ENCODE peak calls at places on chromosomes 1 and 21, in seven cellular contexts. M, P, Z, L, D, R and J are unnamed samples.

GRCh38 chr1:152783095-152783494 is 3.0 kb upstream of the LCE1E start:
- DNase-seq in Z (no peak), M (no peak), P (no peak), L (no peak), R (no peak), D (no peak), J (no peak)

GRCh38 chr1:30656171-30656940 is 67.0 kb downstream of the MATN1 start:
- DNase-seq in P (no peak), Z (no peak), D (no peak), R (no peak), L (no peak), M (no peak), J (no peak)

GRCh38 chr1:65063025-65063424 is 85.0 kb upstream of the AK4 start:
- DNase-seq in M (no peak), P (no peak), D (no peak), Z (no peak), R (no peak), L (no peak), J (no peak)

GRCh38 chr21:7951854-7952519 is 2569.4 kb upstream of the TPTE start:
- DNase-seq in Z (no peak), D (no peak), L (no peak), M (no peak), P (no peak), R (no peak), J (no peak)

GRCh38 chr1:184114818-184115398 is 63.4 kb downstream of the TSEN15 start:
- DNase-seq in L (no peak), D (no peak), M (no peak), Z (no peak), R (no peak), P (no peak), J (no peak)

GRCh38 chr1:67307251-67308060 is at the start of gene IL12RB2:
- DNase-seq in Z (no peak), P (no peak), M (peak), R (no peak), D (peak), L (no peak), J (no peak)

GRCh38 chr1:165228111-165228655 is 128.3 kb downstream of the LMX1A start:
- DNase-seq in D (no peak), P (no peak), L (no peak), Z (no peak), R (no peak), M (no peak), J (no peak)

GRCh38 chr1:200021537-200022238 is 5.8 kb upstream of the NR5A2 start:
- DNase-seq in L (no peak), P (no peak), D (no peak), R (no peak), M (no peak), Z (no peak), J (no peak)

GRCh38 chr1:97573560-97573959 is 347.3 kb downstream of the DPYD start:
- DNase-seq in L (no peak), R (no peak), M (no peak), D (no peak), Z (no peak), P (no peak), J (no peak)